ENCODE peak calls at places on chromosomes 11 and 22, in nine cellular contexts. L, C, Z, K, R, I, S, Q and A are unnamed samples.

GRCh38 chr11:46760429-46761128 is 41.6 kb downstream of the F2 start:
- DNase-seq in L (no peak), C (no peak), Z (no peak), K (no peak), R (no peak), I (no peak), S (no peak), Q (no peak), A (no peak)

GRCh38 chr11:11391796-11392195 is 38.7 kb upstream of the CSNK2A3 start:
- DNase-seq in L (no peak), C (no peak), Z (no peak), K (no peak), R (peak), I (no peak), S (peak), Q (no peak), A (no peak)

GRCh38 chr11:16788141-16789060 is 50.0 kb downstream of the C11orf58 start:
- DNase-seq in L (peak), C (peak), Z (peak), K (peak), R (peak), I (peak), S (no peak), Q (peak), A (peak)

GRCh38 chr11:9906043-9906791 is 242.3 kb downstream of the SWAP70 start:
- DNase-seq in L (no peak), C (no peak), Z (no peak), K (no peak), R (no peak), I (no peak), S (peak), Q (peak), A (no peak)

GRCh38 chr11:72100462-72100861 is 2.6 kb downstream of the LAMTOR1 start:
- DNase-seq in L (no peak), C (peak), Z (no peak), K (no peak), R (no peak), I (no peak), S (no peak), Q (no peak), A (no peak)

GRCh38 chr11:74714904-74715303 is 16.3 kb downstream of the CHRDL2 start:
- DNase-seq in L (no peak), C (no peak), Z (no peak), K (no peak), R (no peak), I (no peak), S (no peak), Q (no peak), A (no peak)

GRCh38 chr22:46373838-46374662 is 38.5 kb downstream of the TRMU start:
- DNase-seq in L (no peak), C (no peak), Z (peak), K (no peak), R (peak), I (no peak), S (no peak), Q (no peak), A (no peak)

GRCh38 chr11:10066441-10066840 is 227.6 kb downstream of the SBF2 start:
- DNase-seq in L (no peak), C (no peak), Z (no peak), K (no peak), R (no peak), I (no peak), S (no peak), Q (no peak), A (no peak)

GRCh38 chr22:32591620-32592019 is 117.0 kb downstream of the FBXO7 start:
- DNase-seq in L (no peak), C (no peak), Z (no peak), K (no peak), R (no peak), I (no peak), S (peak), Q (no peak), A (no peak)

GRCh38 chr11:43545610-43546009 is 134.9 kb upstream of the HSD17B12 start:
- DNase-seq in L (no peak), C (no peak), Z (no peak), K (no peak), R (no peak), I (no peak), S (no peak), Q (no peak), A (no peak)

GRCh38 chr11:35420371-35420770 is 1.0 kb upstream of the SLC1A2 start:
- DNase-seq in L (no peak), C (no peak), Z (no peak), K (peak), R (no peak), I (no peak), S (no peak), Q (no peak), A (no peak)

GRCh38 chr11:106644824-106645223 is 373.5 kb downstream of the GUCY1A2 start:
- DNase-seq in L (no peak), C (no peak), Z (no peak), K (no peak), R (no peak), I (no peak), S (no peak), Q (no peak), A (no peak)

GRCh38 chr11:115409691-115410220 is 94.5 kb downstream of the CADM1 start:
- DNase-seq in L (no peak), C (no peak), Z (no peak), K (peak), R (peak), I (no peak), S (no peak), Q (no peak), A (no peak)

GRCh38 chr11:119316729-119317591 is at the start of gene MCAM:
- DNase-seq in L (peak), C (peak), Z (no peak), K (peak), R (no peak), I (no peak), S (no peak), Q (no peak), A (peak)

GRCh38 chr11:19577391-19577831 is 135.2 kb upstream of the NAV2 start:
- DNase-seq in L (no peak), C (no peak), Z (no peak), K (peak), R (no peak), I (no peak), S (no peak), Q (no peak), A (no peak)

GRCh38 chr22:22074634-22075381 is 92.2 kb upstream of the TOP3B start:
- DNase-seq in L (no peak), C (no peak), Z (no peak), K (no peak), R (no peak), I (no peak), S (no peak), Q (no peak), A (no peak)
- TF ChIP-seq CTCF in L (no peak), C (no peak), Z (no peak), K (no peak), R (no peak), I (no peak), S (no peak), Q (no peak), A (no peak)

GRCh38 chr22:40025856-40026255 is 31.1 kb downstream of the FAM83F start:
- DNase-seq in L (no peak), C (no peak), Z (no peak), K (no peak), R (no peak), I (no peak), S (no peak), Q (no peak), A (no peak)
- TF ChIP-seq CTCF in L (no peak), C (no peak), Z (no peak), K (no peak), R (no peak), I (no peak), S (no peak), Q (no peak), A (no peak)

DNA sequence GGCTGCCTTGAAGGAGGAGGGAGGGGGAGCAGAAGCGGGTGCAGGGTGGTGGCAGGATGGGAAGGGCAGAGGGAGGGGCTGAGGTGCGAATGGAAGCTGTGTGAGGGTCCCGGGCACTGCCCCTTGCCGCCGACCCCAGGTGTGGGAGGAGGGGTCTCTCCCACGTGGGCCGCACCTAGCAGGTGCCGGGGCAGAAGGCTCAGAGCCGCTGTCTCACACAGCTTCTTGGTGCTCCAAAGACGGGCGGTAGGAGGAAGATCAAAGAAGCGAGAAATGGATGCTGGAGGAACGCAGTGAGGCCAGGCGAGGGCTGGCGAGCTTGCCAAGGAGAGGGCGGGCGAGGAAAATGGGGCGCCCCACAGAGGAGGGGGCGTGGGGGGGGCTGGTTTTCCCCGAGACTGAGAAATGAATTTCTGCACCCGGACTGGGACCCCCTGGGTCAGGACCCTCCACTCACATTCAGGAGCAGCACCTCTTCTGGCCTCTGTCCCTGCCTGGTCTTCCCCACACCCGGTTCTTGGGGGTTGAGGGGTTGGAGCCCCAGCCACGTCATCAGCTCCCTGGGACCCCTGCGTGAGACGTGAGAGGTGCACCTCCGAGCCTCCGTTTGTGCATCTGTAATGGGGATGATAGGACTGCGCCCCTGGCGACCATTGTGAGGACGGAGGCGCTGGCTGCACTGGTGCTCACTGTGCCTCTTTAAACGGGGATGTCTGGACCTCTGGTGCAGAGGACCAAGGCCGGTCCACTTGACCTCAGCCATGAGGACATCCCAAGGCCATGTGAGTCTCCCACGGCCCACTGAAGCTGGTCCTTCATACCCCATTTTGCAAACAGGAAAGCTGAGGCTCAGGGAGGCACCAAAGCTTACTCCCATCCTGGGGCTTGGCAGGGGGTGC is 16.8 kb downstream of the LSP1 start:
- DNase-seq in L (no peak), C (peak), Z (no peak), K (no peak), R (no peak), I (no peak), S (no peak), Q (no peak), A (no peak)
- TF ChIP-seq CTCF in L (no peak), C (peak), Z (no peak), K (peak), R (no peak), I (no peak), S (peak), Q (no peak), A (no peak)

DNA sequence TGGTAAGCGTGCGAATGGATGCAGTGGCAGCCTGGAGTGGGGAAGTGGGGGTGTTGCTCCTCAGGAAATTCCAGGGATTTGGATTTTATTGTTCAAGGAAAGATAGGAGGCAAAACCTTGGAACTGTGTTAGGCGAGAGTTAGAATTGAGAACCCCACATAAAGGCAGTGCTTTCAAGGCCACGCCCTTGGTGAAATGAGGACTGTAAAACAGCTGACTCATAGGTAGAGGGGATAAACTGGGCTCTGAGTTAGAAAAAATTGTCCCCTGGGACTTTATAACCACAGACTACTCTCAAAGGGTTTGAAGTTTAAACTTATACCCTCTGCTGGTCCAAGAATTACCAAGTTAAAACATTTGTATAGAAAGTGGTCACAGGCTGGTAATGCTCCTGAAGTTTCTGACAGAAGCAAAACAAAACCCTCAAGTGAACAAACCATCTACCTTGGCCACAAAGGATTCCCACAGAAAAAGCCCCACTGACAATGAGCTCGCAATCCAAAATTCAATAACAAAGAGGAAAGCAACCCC is 250.3 kb upstream of the TBCEL start:
- DNase-seq in L (no peak), C (no peak), Z (no peak), K (no peak), R (peak), I (no peak), S (peak), Q (no peak), A (no peak)
- TF ChIP-seq CTCF in L (no peak), C (no peak), Z (no peak), K (no peak), R (no peak), I (no peak), S (no peak), Q (no peak), A (no peak)

GRCh38 chr22:43890901-43891331 is 897 bp downstream of the PNPLA5 start:
- DNase-seq in L (no peak), C (no peak), Z (no peak), K (no peak), R (no peak), I (no peak), S (no peak), Q (no peak), A (no peak)

GRCh38 chr22:43891360-43892182 is at the start of gene PNPLA5:
- DNase-seq in L (no peak), C (peak), Z (no peak), K (no peak), R (no peak), I (no peak), S (no peak), Q (no peak), A (no peak)

GRCh38 chr22:43887391-43887790 is 4.4 kb downstream of the PNPLA5 start:
- DNase-seq in L (no peak), C (no peak), Z (no peak), K (no peak), R (no peak), I (no peak), S (no peak), Q (no peak), A (no peak)

GRCh38 chr22:43888740-43889139 is 3.1 kb downstream of the PNPLA5 start:
- DNase-seq in L (no peak), C (no peak), Z (no peak), K (no peak), R (no peak), I (no peak), S (no peak), Q (no peak), A (no peak)

GRCh38 chr22:43889366-43890253 is 2.2 kb downstream of the PNPLA5 start:
- DNase-seq in L (no peak), C (no peak), Z (no peak), K (no peak), R (no peak), I (no peak), S (no peak), Q (no peak), A (no peak)
- TF ChIP-seq CTCF in L (no peak), C (peak), Z (no peak), K (no peak), R (no peak), I (no peak), S (peak), Q (no peak), A (no peak)

GRCh38 chr11:96341237-96342130 is 1.5 kb downstream of the MAML2 start:
- DNase-seq in L (peak), C (peak), Z (peak), K (no peak), R (peak), I (peak), S (no peak), Q (peak), A (no peak)
- TF ChIP-seq CTCF in L (no peak), C (peak), Z (peak), K (peak), R (no peak), I (peak), S (peak), Q (no peak), A (peak)